ENCODE peak calls at places on chromosomes 7 and 10, in eight cellular contexts. S is choroid plexus epithelial cell, Q is HCT116, A is tibial artery, E is cardiac muscle cell, I is adrenal gland, O is astrocyte, J is right lobe of liver. F is an unnamed sample.

GRCh38 chr7:136640977-136641376 is 227.5 kb upstream of the CHRM2 start:
- DNase-seq in S (no peak), Q (no peak), A (no peak), E (peak; percentile 9), I (no peak), O (no peak), J (no peak), F (no peak)

GRCh38 chr7:489876-490275 is 29.8 kb downstream of the PDGFA start:
- DNase-seq in S (no peak), Q (no peak), A (peak; percentile 5), E (no peak), I (no peak), O (no peak), J (no peak), F (no peak)

GRCh38 chr7:19617921-19618320 is 90.9 kb downstream of the POLR1F start:
- DNase-seq in S (peak; percentile 42), Q (no peak), A (no peak), E (no peak), I (no peak), O (no peak), J (no peak), F (peak; percentile 64)

GRCh38 chr10:101285519-101286070 is 56.3 kb upstream of the LBX1 start:
- DNase-seq in S (no peak), Q (no peak), A (no peak), E (no peak), I (no peak), O (no peak), J (no peak), F (no peak)

GRCh38 chr10:9745158-9745557 is 1272.5 kb upstream of the CELF2 start:
- DNase-seq in S (no peak), Q (no peak), A (no peak), E (no peak), I (no peak), O (no peak), J (no peak), F (no peak)

GRCh38 chr10:97483526-97483925 is 14.7 kb downstream of the MMS19 start:
- DNase-seq in S (peak; percentile 65), Q (no peak), A (no peak), E (no peak), I (no peak), O (no peak), J (no peak), F (peak; percentile 20)

GRCh38 chr10:103067951-103068350 is 125.1 kb downstream of the NT5C2 start:
- DNase-seq in S (no peak), Q (no peak), A (no peak), E (no peak), I (no peak), O (no peak), J (no peak), F (no peak)

GRCh38 chr7:32212321-32212720 is 142.1 kb upstream of the PDE1C start:
- DNase-seq in S (no peak), Q (no peak), A (no peak), E (no peak), I (no peak), O (no peak), J (no peak), F (no peak)

GRCh38 chr10:125982256-125982948 is 86.0 kb downstream of the FANK1 start:
- DNase-seq in S (peak; percentile 79), Q (peak; percentile 64), A (no peak), E (peak; percentile 73), I (no peak), O (peak; percentile 59), J (no peak), F (peak; percentile 81)

GRCh38 chr7:519974-520458 is 370 bp upstream of the PDGFA start:
- DNase-seq in S (peak; percentile 56), Q (no peak), A (no peak), E (peak; percentile 75), I (peak; percentile 49), O (peak; percentile 49), J (no peak), F (peak; percentile 68)

GRCh38 chr7:34612671-34613070 is 45.3 kb upstream of the NPSR1 start:
- DNase-seq in S (peak; percentile 50), Q (no peak), A (no peak), E (peak; percentile 69), I (no peak), O (peak; percentile 58), J (no peak), F (no peak)

GRCh38 chr7:30159153-30159552 is 24.4 kb downstream of the MTURN start:
- DNase-seq in S (no peak), Q (no peak), A (no peak), E (no peak), I (no peak), O (no peak), J (no peak), F (no peak)
- H3K4me3 ChIP-seq in S (no peak overlapping the region), Q (no peak overlapping the region), A (no peak overlapping the region), E (no peak overlapping the region), I (no peak overlapping the region), O (no peak overlapping the region), J (no peak overlapping the region), F (no peak overlapping the region)

DNA sequence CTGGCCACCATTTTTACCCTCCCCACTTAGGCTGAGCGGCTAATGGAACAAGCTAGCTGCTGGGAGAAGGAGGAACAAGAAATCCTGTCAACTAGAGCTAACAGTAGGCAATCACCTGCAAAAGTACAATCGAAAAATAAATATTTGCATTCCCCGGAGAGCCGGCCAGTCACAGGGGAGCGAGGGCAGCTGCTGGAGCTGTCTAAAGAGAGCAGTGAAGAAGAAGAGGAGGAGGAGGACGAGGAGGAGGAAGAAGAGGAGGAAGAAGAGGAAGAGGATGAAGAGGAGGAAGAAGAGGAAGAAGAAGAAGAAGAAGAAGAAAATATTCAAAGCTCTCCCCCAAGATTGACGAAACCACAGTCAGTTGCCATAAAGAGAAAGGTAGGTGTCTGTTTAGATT is 89.6 kb upstream of the SAMD8 start:
- DNase-seq in S (no peak), Q (no peak), A (no peak), E (no peak), I (no peak), O (no peak), J (no peak), F (no peak)
- TF ChIP-seq CTCF in S (no peak), Q (no peak), A (no peak), E (no peak), I (no peak), O (no peak), J (no peak), F (no peak)

GRCh38 chr10:68901106-68901927 is at the start of gene DDX50:
- DNase-seq in S (peak; percentile 100), Q (peak; percentile 96), A (peak; percentile 99), E (peak; percentile 100), I (peak; percentile 99), O (peak; percentile 99), J (peak; percentile 98), F (peak; percentile 100)
- H3K4me3 ChIP-seq in S (peak within 1 kb of the TSS; percentile 96), Q (peak within 1 kb of the TSS; percentile 81), A (peak within 1 kb of the TSS; percentile 83), E (peak within 1 kb of the TSS; percentile 67), I (peak within 1 kb of the TSS; percentile 88), O (peak within 1 kb of the TSS; percentile 90), J (peak within 1 kb of the TSS; percentile 94), F (peak within 1 kb of the TSS; percentile 98)

GRCh38 chr10:11877506-11877905 is 54.4 kb downstream of the PROSER2 start:
- DNase-seq in S (no peak), Q (no peak), A (no peak), E (no peak), I (no peak), O (no peak), J (peak; percentile 49), F (no peak)

GRCh38 chr10:11876805-11877395 is 53.7 kb downstream of the PROSER2 start:
- DNase-seq in S (no peak), Q (no peak), A (no peak), E (no peak), I (no peak), O (no peak), J (peak; percentile 29), F (no peak)

GRCh38 chr10:11874568-11875182 is 51.5 kb downstream of the PROSER2 start:
- DNase-seq in S (peak; percentile 64), Q (peak; percentile 53), A (no peak), E (peak; percentile 92), I (peak; percentile 34), O (peak; percentile 22), J (peak; percentile 68), F (peak; percentile 76)

GRCh38 chr10:11875499-11876281 is 52.5 kb downstream of the PROSER2 start:
- DNase-seq in S (peak; percentile 82), Q (peak; percentile 88), A (peak; percentile 64), E (no peak), I (peak; percentile 95), O (peak; percentile 86), J (peak; percentile 95), F (peak; percentile 84)

GRCh38 chr10:11875183-11875498 is 52.0 kb downstream of the PROSER2 start:
- DNase-seq in S (no peak), Q (no peak), A (no peak), E (no peak), I (no peak), O (no peak), J (no peak), F (no peak)
- TF ChIP-seq CTCF in S (no peak), Q (no peak), A (no peak), E (peak; percentile 19), I (no peak), O (no peak), J (no peak), F (no peak)

DNA sequence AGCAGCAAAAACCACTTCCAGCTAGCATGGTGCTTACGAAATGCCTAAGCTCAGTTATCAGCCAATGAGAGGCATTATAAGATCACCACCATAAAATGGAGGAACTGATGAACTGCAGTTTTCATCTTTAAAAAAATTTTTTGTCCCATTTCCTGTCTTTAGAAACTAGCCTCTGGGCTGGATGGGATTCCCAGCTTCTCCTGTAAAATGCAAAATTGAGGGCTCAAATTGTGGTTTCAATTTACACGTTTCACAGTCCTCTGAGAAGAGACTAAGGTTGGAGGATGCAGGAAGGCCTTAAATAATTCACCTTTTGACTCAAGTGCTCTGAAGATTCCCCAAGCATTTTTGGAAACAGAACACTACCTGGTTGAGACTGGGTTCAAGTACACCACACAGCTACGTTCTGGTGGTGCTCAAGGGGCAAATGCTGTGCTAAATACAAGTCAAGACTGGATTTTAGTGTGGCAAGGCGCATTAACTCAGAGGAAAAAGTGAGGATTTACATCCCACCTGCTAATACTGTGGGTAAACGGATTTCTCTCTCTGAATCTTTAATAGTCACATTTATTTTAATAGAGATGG is 948 bp downstream of the ZNF25 start:
- DNase-seq in S (peak; percentile 52), Q (no peak), A (no peak), E (peak; percentile 0), I (no peak), O (no peak), J (no peak), F (peak; percentile 16)
- H3K4me3 ChIP-seq in S (peak overlapping the region; percentile 94), Q (peak overlapping the region; percentile 68), A (peak overlapping the region; percentile 93), E (peak overlapping the region; percentile 45), I (peak overlapping the region; percentile 72), O (peak overlapping the region; percentile 76), J (peak overlapping the region; percentile 82), F (peak overlapping the region; percentile 82)

GRCh38 chr7:17301491-17302101 is 3.1 kb downstream of the AHR start:
- DNase-seq in S (peak; percentile 69), Q (no peak), A (peak; percentile 57), E (peak; percentile 64), I (peak; percentile 26), O (no peak), J (no peak), F (peak; percentile 67)
- TF ChIP-seq CTCF in S (peak; percentile 55), Q (peak; percentile 48), A (peak; percentile 59), E (peak; percentile 54), I (peak; percentile 73), O (peak; percentile 42), J (peak; percentile 54), F (peak; percentile 59)

F was measured in fibroblast of villous mesenchyme.